ENCODE peak calls at places on chromosomes 2 and 18, in nine cellular contexts. One of them, this sample, is unnamed.
A peak's percentile ranks its signal among the peaks of the same experiment; 100 is the strongest.

GRCh38 chr18:27377251-27377650 is 192.1 kb upstream of the CHST9 start:
- DNase-seq in tibial nerve: no peak
- DNase-seq in transverse colon: no peak
- DNase-seq in upper lobe of left lung: no peak
- DNase-seq in ovary: no peak
- DNase-seq in SK-N-SH: no peak
- DNase-seq in GM12878: no peak
- DNase-seq in A549: no peak
- DNase-seq in suprapubic skin: no peak
- DNase-seq in this sample: no peak

GRCh38 chr18:3984163-3984757 is 470.8 kb downstream of the DLGAP1 start:
- DNase-seq in tibial nerve: no peak
- DNase-seq in transverse colon: no peak
- DNase-seq in upper lobe of left lung: no peak
- DNase-seq in ovary: no peak
- DNase-seq in SK-N-SH: no peak
- DNase-seq in GM12878: peak; percentile 23
- DNase-seq in A549: no peak
- DNase-seq in suprapubic skin: no peak
- DNase-seq in this sample: no peak

GRCh38 chr2:27855476-27855875 is 34.7 kb downstream of the RBKS start:
- DNase-seq in tibial nerve: no peak
- DNase-seq in transverse colon: no peak
- DNase-seq in upper lobe of left lung: no peak
- DNase-seq in ovary: no peak
- DNase-seq in SK-N-SH: no peak
- DNase-seq in GM12878: no peak
- DNase-seq in A549: peak; percentile 59
- DNase-seq in suprapubic skin: no peak
- DNase-seq in this sample: no peak

GRCh38 chr2:54634012-54634411 is 89.5 kb upstream of the EML6 start:
- DNase-seq in tibial nerve: no peak
- DNase-seq in transverse colon: no peak
- DNase-seq in upper lobe of left lung: no peak
- DNase-seq in ovary: no peak
- DNase-seq in SK-N-SH: no peak
- DNase-seq in GM12878: no peak
- DNase-seq in A549: no peak
- DNase-seq in suprapubic skin: no peak
- DNase-seq in this sample: no peak

GRCh38 chr2:14634885-14635871 is 2.7 kb downstream of the LRATD1 start:
- DNase-seq in tibial nerve: peak; percentile 51
- DNase-seq in transverse colon: peak; percentile 83
- DNase-seq in upper lobe of left lung: peak; percentile 89
- DNase-seq in ovary: peak; percentile 80
- DNase-seq in SK-N-SH: peak; percentile 75
- DNase-seq in GM12878: no peak
- DNase-seq in A549: peak; percentile 24
- DNase-seq in suprapubic skin: peak; percentile 81
- DNase-seq in this sample: peak; percentile 82

GRCh38 chr2:195049372-195050031 is 607.5 kb upstream of the SLC39A10 start:
- DNase-seq in tibial nerve: no peak
- DNase-seq in transverse colon: no peak
- DNase-seq in upper lobe of left lung: no peak
- DNase-seq in ovary: no peak
- DNase-seq in SK-N-SH: no peak
- DNase-seq in GM12878: no peak
- DNase-seq in A549: no peak
- DNase-seq in suprapubic skin: no peak
- DNase-seq in this sample: no peak

GRCh38 chr2:26892133-26892532 is 44.2 kb downstream of the DPYSL5 start:
- DNase-seq in tibial nerve: no peak
- DNase-seq in transverse colon: no peak
- DNase-seq in upper lobe of left lung: no peak
- DNase-seq in ovary: no peak
- DNase-seq in SK-N-SH: no peak
- DNase-seq in GM12878: no peak
- DNase-seq in A549: no peak
- DNase-seq in suprapubic skin: no peak
- DNase-seq in this sample: no peak

GRCh38 chr2:142128105-142128504 is 2.7 kb downstream of the LRP1B start:
- DNase-seq in tibial nerve: no peak
- DNase-seq in transverse colon: no peak
- DNase-seq in upper lobe of left lung: no peak
- DNase-seq in ovary: no peak
- DNase-seq in SK-N-SH: no peak
- DNase-seq in GM12878: no peak
- DNase-seq in A549: no peak
- DNase-seq in suprapubic skin: no peak
- DNase-seq in this sample: no peak

GRCh38 chr18:59388817-59389216 is 29.8 kb upstream of the LMAN1 start:
- DNase-seq in tibial nerve: no peak
- DNase-seq in transverse colon: no peak
- DNase-seq in upper lobe of left lung: no peak
- DNase-seq in ovary: no peak
- DNase-seq in SK-N-SH: no peak
- DNase-seq in GM12878: no peak
- DNase-seq in A549: no peak
- DNase-seq in suprapubic skin: no peak
- DNase-seq in this sample: no peak

GRCh38 chr2:107259411-107260195 is 373.6 kb upstream of the ST6GAL2 start:
- DNase-seq in tibial nerve: no peak
- DNase-seq in transverse colon: no peak
- DNase-seq in upper lobe of left lung: no peak
- DNase-seq in ovary: no peak
- DNase-seq in SK-N-SH: no peak
- DNase-seq in GM12878: no peak
- DNase-seq in A549: no peak
- DNase-seq in suprapubic skin: no peak
- DNase-seq in this sample: no peak

GRCh38 chr2:219289537-219290361 is 10.6 kb downstream of the DNAJB2 start:
- DNase-seq in tibial nerve: peak; percentile 73
- DNase-seq in transverse colon: peak; percentile 41
- DNase-seq in upper lobe of left lung: peak; percentile 91
- DNase-seq in ovary: peak; percentile 91
- DNase-seq in SK-N-SH: no peak
- DNase-seq in GM12878: no peak
- DNase-seq in A549: no peak
- DNase-seq in suprapubic skin: peak; percentile 83
- DNase-seq in this sample: no peak

GRCh38 chr18:36355511-36355910 is 58.0 kb downstream of the FHOD3 start:
- DNase-seq in tibial nerve: no peak
- DNase-seq in transverse colon: no peak
- DNase-seq in upper lobe of left lung: no peak
- DNase-seq in ovary: no peak
- DNase-seq in SK-N-SH: no peak
- DNase-seq in GM12878: no peak
- DNase-seq in A549: no peak
- DNase-seq in suprapubic skin: no peak
- DNase-seq in this sample: no peak

GRCh38 chr2:236254021-236254420 is 10.2 kb downstream of the ASB18 start:
- DNase-seq in tibial nerve: no peak
- DNase-seq in transverse colon: no peak
- DNase-seq in upper lobe of left lung: no peak
- DNase-seq in ovary: no peak
- DNase-seq in SK-N-SH: no peak
- DNase-seq in GM12878: no peak
- DNase-seq in A549: no peak
- DNase-seq in suprapubic skin: no peak
- DNase-seq in this sample: no peak

GRCh38 chr2:172588931-172589330 is 33.0 kb downstream of the PDK1 start:
- DNase-seq in tibial nerve: no peak
- DNase-seq in transverse colon: no peak
- DNase-seq in upper lobe of left lung: no peak
- DNase-seq in ovary: no peak
- DNase-seq in SK-N-SH: no peak
- DNase-seq in GM12878: no peak
- DNase-seq in A549: no peak
- DNase-seq in suprapubic skin: no peak
- DNase-seq in this sample: no peak

GRCh38 chr2:468631-469310 is 180.9 kb upstream of the ALKAL2 start:
- DNase-seq in tibial nerve: no peak
- DNase-seq in transverse colon: no peak
- DNase-seq in upper lobe of left lung: peak; percentile 72
- DNase-seq in ovary: no peak
- DNase-seq in SK-N-SH: peak; percentile 56
- DNase-seq in GM12878: no peak
- DNase-seq in A549: no peak
- DNase-seq in suprapubic skin: no peak
- DNase-seq in this sample: no peak

GRCh38 chr18:35026407-35027061 is 14.7 kb upstream of the MAPRE2 start:
- DNase-seq in tibial nerve: no peak
- DNase-seq in transverse colon: no peak
- DNase-seq in upper lobe of left lung: no peak
- DNase-seq in ovary: no peak
- DNase-seq in SK-N-SH: peak; percentile 38
- DNase-seq in GM12878: no peak
- DNase-seq in A549: no peak
- DNase-seq in suprapubic skin: no peak
- DNase-seq in this sample: no peak

GRCh38 chr18:3025544-3025943 is 12.6 kb upstream of the LPIN2 start:
- DNase-seq in tibial nerve: no peak
- DNase-seq in transverse colon: no peak
- DNase-seq in upper lobe of left lung: no peak
- DNase-seq in ovary: no peak
- DNase-seq in SK-N-SH: no peak
- DNase-seq in GM12878: no peak
- DNase-seq in A549: no peak
- DNase-seq in suprapubic skin: no peak
- DNase-seq in this sample: no peak

GRCh38 chr2:38499921-38500634 is 102.7 kb downstream of the HNRNPLL start:
- DNase-seq in tibial nerve: no peak
- DNase-seq in transverse colon: no peak
- DNase-seq in upper lobe of left lung: no peak
- DNase-seq in ovary: no peak
- DNase-seq in SK-N-SH: no peak
- DNase-seq in GM12878: no peak
- DNase-seq in A549: no peak
- DNase-seq in suprapubic skin: no peak
- DNase-seq in this sample: no peak

GRCh38 chr2:100909571-100909970 is 89.6 kb downstream of the NPAS2 start:
- DNase-seq in tibial nerve: no peak
- DNase-seq in transverse colon: no peak
- DNase-seq in upper lobe of left lung: no peak
- DNase-seq in ovary: no peak
- DNase-seq in SK-N-SH: no peak
- DNase-seq in GM12878: no peak
- DNase-seq in A549: no peak
- DNase-seq in suprapubic skin: no peak
- DNase-seq in this sample: no peak

GRCh38 chr2:62826141-62826540 is 120.6 kb downstream of the EHBP1 start:
- DNase-seq in tibial nerve: no peak
- DNase-seq in transverse colon: no peak
- DNase-seq in upper lobe of left lung: no peak
- DNase-seq in ovary: no peak
- DNase-seq in SK-N-SH: no peak
- DNase-seq in GM12878: no peak
- DNase-seq in A549: no peak
- DNase-seq in suprapubic skin: no peak
- DNase-seq in this sample: no peak
- H3K27ac ChIP-seq in tibial nerve: no peak overlapping the region
- H3K27ac ChIP-seq in transverse colon: no peak overlapping the region
- H3K27ac ChIP-seq in upper lobe of left lung: no peak overlapping the region
- H3K27ac ChIP-seq in ovary: no peak overlapping the region
- H3K27ac ChIP-seq in SK-N-SH: no peak overlapping the region
- H3K27ac ChIP-seq in GM12878: no peak overlapping the region
- H3K27ac ChIP-seq in A549: no peak overlapping the region
- H3K27ac ChIP-seq in suprapubic skin: no peak overlapping the region
- H3K27ac ChIP-seq in this sample: no peak overlapping the region

GRCh38 chr2:16063955-16064633 is 123.7 kb downstream of the MYCN start:
- DNase-seq in tibial nerve: no peak
- DNase-seq in transverse colon: no peak
- DNase-seq in upper lobe of left lung: no peak
- DNase-seq in ovary: no peak
- DNase-seq in SK-N-SH: no peak
- DNase-seq in GM12878: no peak
- DNase-seq in A549: no peak
- DNase-seq in suprapubic skin: no peak
- DNase-seq in this sample: no peak
- TF ChIP-seq EP300 in tibial nerve: no peak
- TF ChIP-seq EP300 in transverse colon: no peak
- TF ChIP-seq EP300 in upper lobe of left lung: no peak
- TF ChIP-seq EP300 in ovary: no peak
- TF ChIP-seq EP300 in SK-N-SH: no peak
- TF ChIP-seq EP300 in GM12878: no peak
- TF ChIP-seq EP300 in A549: no peak
- TF ChIP-seq EP300 in suprapubic skin: no peak
- TF ChIP-seq EP300 in this sample: no peak

DNA sequence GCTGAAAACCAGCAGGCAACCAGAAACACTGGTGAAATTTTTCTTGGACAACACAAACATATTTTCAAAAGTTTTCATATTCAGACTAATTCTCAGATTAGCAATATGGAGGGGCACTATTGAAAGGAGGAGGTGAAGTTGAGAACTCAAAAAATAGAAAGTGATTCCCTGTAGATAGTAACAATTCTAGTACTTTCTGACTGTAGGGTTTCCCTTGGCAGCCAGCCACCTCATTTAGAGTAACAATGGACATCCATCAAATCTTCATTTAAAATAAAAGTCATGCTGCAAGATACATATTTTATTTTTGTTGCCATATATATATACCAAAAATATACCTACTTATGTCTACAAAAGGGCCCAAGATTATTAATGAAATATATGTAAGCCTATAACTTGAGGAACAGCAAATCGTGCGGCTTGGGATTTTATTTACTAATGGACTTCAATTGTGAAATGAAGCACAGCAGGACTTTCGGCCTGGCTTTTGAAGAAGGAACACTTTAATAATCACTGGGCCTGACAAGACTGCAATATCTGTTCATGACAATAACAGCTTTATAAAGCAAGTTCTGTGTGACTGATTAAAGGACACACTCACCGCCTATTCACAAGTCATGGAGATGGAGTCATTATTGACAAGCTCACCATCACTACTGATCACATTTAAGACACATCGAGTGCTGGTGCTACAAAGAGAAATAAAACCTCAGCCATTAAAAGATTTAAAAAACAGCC is 6.8 kb upstream of the NR4A2 start:
- DNase-seq in tibial nerve: no peak
- DNase-seq in transverse colon: peak; percentile 24
- DNase-seq in upper lobe of left lung: no peak
- DNase-seq in ovary: no peak
- DNase-seq in SK-N-SH: no peak
- DNase-seq in GM12878: no peak
- DNase-seq in A549: peak; percentile 29
- DNase-seq in suprapubic skin: no peak
- DNase-seq in this sample: no peak
- H3K27ac ChIP-seq in tibial nerve: peak overlapping the region; percentile 100
- H3K27ac ChIP-seq in transverse colon: peak overlapping the region; percentile 100
- H3K27ac ChIP-seq in upper lobe of left lung: no peak overlapping the region
- H3K27ac ChIP-seq in ovary: peak overlapping the region; percentile 4
- H3K27ac ChIP-seq in SK-N-SH: no peak overlapping the region
- H3K27ac ChIP-seq in GM12878: no peak overlapping the region
- H3K27ac ChIP-seq in A549: peak overlapping the region; percentile 99
- H3K27ac ChIP-seq in suprapubic skin: peak overlapping the region; percentile 43
- H3K27ac ChIP-seq in this sample: no peak overlapping the region

DNA sequence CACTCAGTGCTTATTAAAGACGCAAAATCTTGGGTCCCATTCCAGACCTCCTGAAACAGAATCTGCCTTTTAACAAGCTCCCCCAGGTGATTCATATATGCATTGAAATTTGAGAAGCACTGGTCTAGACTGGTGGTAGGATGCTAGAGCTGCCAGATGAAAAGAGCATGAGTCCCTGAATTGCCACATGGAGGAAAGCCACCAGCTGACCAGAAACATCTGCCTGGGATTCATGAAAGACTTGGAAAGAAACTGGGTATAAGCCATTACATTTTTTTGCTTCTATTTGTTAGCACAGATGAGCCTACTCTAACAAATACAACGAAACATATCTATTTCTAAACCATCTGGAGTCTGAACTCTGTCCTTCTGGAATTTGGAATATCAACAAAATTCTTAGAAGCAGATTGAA is 228.9 kb downstream of the RBM43 start:
- DNase-seq in tibial nerve: no peak
- DNase-seq in transverse colon: no peak
- DNase-seq in upper lobe of left lung: no peak
- DNase-seq in ovary: no peak
- DNase-seq in SK-N-SH: no peak
- DNase-seq in GM12878: no peak
- DNase-seq in A549: no peak
- DNase-seq in suprapubic skin: no peak
- DNase-seq in this sample: no peak
- TF ChIP-seq EP300 in tibial nerve: no peak
- TF ChIP-seq EP300 in transverse colon: no peak
- TF ChIP-seq EP300 in upper lobe of left lung: no peak
- TF ChIP-seq EP300 in ovary: no peak
- TF ChIP-seq EP300 in SK-N-SH: no peak
- TF ChIP-seq EP300 in GM12878: no peak
- TF ChIP-seq EP300 in A549: no peak
- TF ChIP-seq EP300 in suprapubic skin: no peak
- TF ChIP-seq EP300 in this sample: no peak